ENCODE peak calls at places on chromosomes 3 and 15, in six cellular contexts. H, M, L, E, G and T are unnamed samples.

GRCh38 chr3:151579571-151580270 is 118.9 kb upstream of the IGSF10 start:
- DNase-seq in H (no peak), M (peak), L (peak), E (no peak), G (no peak), T (no peak)

GRCh38 chr3:100225883-100226282 is 34.9 kb upstream of the TBC1D23 start:
- DNase-seq in H (no peak), M (no peak), L (no peak), E (no peak), G (no peak), T (no peak)

GRCh38 chr15:101228313-101228712 is 23.5 kb downstream of the CHSY1 start:
- DNase-seq in H (no peak), M (no peak), L (no peak), E (no peak), G (no peak), T (no peak)

GRCh38 chr15:51735211-51735610 is 2.2 kb downstream of the LYSMD2 start:
- DNase-seq in H (no peak), M (no peak), L (no peak), E (no peak), G (no peak), T (no peak)

GRCh38 chr15:72229947-72230196 is 1.1 kb downstream of the PKM start:
- DNase-seq in H (no peak), M (peak), L (no peak), E (no peak), G (peak), T (no peak)

GRCh38 chr15:74983725-74984231 is 11.6 kb upstream of the SCAMP5 start:
- DNase-seq in H (no peak), M (no peak), L (peak), E (no peak), G (no peak), T (no peak)

GRCh38 chr15:40330368-40330836 is 6.9 kb downstream of the INAFM2 start:
- DNase-seq in H (no peak), M (peak), L (no peak), E (no peak), G (no peak), T (no peak)

GRCh38 chr3:150407818-150408231 is 273 bp upstream of the TSC22D2 start:
- DNase-seq in H (peak), M (peak), L (no peak), E (peak), G (peak), T (no peak)

GRCh38 chr3:42148982-42149432 is 57.9 kb downstream of the TRAK1 start:
- DNase-seq in H (peak), M (peak), L (peak), E (peak), G (peak), T (peak)

GRCh38 chr3:159548675-159549335 is 439.8 kb upstream of the IL12A start:
- DNase-seq in H (peak), M (peak), L (peak), E (no peak), G (no peak), T (no peak)

GRCh38 chr3:134677196-134677986 is 26.6 kb upstream of the KY start:
- DNase-seq in H (no peak), M (no peak), L (no peak), E (no peak), G (peak), T (no peak)
- TF ChIP-seq CTCF in H (peak), M (peak), L (peak), E (no peak), G (peak), T (peak)

DNA sequence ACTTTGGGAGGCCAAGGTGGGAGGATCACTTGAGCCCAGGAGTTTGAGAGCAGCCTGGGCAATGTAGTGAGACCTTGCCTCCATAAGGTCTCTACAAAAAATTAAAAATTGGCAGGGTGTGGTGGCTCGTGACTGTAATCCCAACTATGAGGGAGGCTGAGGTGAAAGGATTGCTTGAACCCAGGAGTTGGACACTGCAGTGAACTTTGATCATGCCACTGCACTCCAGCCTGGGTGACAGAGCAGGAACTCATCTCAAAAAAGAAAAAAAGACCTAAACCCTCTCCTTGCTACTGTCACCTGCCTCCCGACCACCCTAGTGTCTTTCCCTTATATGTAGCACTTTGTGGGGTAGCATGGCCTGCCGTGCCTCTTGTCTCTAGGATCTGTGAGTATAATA is 23.8 kb upstream of the AQP9 start:
- DNase-seq in H (no peak), M (no peak), L (no peak), E (no peak), G (no peak), T (no peak)
- TF ChIP-seq CTCF in H (no peak), M (no peak), L (no peak), E (no peak), G (no peak), T (no peak)

GRCh38 chr3:113952921-113953320 is 5.1 kb downstream of the ZDHHC23 start:
- DNase-seq in H (no peak), M (peak), L (no peak), E (no peak), G (no peak), T (no peak)

GRCh38 chr3:113946831-113947230 is 982 bp upstream of the ZDHHC23 start:
- DNase-seq in H (no peak), M (no peak), L (no peak), E (no peak), G (no peak), T (no peak)

GRCh38 chr3:113948015-113948917 is 453 bp downstream of the ZDHHC23 start:
- DNase-seq in H (no peak), M (no peak), L (no peak), E (no peak), G (peak), T (peak)

DNA sequence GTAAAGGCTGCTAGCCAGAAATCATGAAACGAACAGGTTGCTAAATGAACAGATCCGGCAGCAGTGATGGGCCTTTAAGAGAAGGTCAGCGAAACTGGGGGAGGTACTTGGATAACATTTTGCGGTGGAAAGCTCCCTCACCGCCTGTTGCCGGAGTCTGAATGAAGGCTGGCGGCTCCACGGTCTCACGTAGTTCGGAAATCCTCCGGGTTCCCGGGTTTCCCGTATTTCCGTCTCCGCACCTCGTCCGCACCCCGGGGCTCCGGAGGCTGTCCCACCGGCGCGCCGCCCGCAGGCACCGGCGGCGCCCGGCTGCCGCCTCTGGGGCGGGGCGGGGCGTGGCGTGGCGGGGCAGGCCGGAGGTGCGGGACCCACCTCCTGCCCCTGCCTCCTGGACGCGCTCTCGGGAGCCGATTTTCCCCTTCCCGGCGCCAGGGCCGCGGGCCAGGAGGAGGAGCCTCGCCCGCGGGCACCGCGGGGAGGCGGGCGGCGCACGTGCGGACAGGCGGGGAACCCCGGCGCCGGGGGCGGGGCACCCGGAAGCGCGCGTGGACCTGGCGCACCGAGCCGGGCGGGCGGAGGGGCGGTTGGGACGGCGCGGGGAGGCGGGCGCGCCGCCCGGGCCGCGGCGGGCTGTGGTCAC is at the start of gene ZDHHC23:
- DNase-seq in H (peak), M (peak), L (peak), E (no peak), G (peak), T (peak)
- TF ChIP-seq CTCF in H (no peak), M (no peak), L (no peak), E (no peak), G (no peak), T (no peak)

GRCh38 chr15:57085267-57085666 is 166.8 kb downstream of the TCF12 start:
- DNase-seq in H (no peak), M (no peak), L (peak), E (no peak), G (no peak), T (no peak)

GRCh38 chr15:57084178-57084577 is 165.7 kb downstream of the TCF12 start:
- DNase-seq in H (no peak), M (no peak), L (no peak), E (no peak), G (no peak), T (no peak)

GRCh38 chr15:57079907-57080750 is 161.7 kb downstream of the TCF12 start:
- DNase-seq in H (no peak), M (peak), L (no peak), E (no peak), G (no peak), T (no peak)

DNA sequence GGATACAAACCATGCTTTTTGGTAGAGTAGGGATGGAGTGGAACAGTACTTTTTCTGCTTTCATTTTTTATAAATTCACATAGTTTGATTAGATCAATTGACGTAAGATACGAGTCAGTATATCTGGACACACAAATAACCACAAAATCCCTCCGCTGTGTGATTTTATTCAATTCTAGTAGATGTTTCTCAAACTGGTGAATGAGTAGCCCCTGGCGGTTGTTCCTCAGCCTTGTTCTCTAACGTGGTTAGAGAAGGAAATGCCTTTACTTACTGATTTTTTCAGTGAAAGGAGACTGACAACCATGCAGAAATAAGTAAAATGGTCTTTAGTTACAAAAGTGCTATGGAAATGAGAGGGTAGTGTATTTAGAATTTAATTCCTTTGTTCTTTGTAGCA is 161.0 kb downstream of the TCF12 start:
- DNase-seq in H (no peak), M (peak), L (no peak), E (no peak), G (no peak), T (no peak)
- TF ChIP-seq CTCF in H (peak), M (peak), L (no peak), E (no peak), G (no peak), T (no peak)

DNA sequence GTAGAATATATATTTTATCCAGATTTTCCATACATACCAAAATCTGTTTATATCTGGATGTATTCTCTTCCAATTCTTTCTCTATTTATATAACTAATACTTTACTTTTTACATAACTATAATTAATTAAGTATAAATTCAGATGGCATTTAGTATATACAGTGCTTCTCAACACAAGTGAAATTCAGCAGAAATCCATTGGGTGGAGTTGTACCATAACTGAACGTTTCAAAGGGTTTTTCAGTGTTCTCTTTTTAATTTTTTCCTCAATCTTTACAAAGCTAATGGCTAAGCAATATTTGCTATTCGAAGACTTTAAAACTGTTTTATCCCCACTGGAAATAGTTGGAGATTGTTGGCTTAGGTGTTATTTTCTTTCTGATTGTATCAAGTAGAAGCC is 13.9 kb upstream of the ZBBX start:
- DNase-seq in H (no peak), M (no peak), L (peak), E (no peak), G (no peak), T (no peak)
- TF ChIP-seq CTCF in H (no peak), M (no peak), L (peak), E (no peak), G (no peak), T (peak)